ENCODE peak calls at places on chromosomes 12 and 14, in six cellular contexts. O is AG04450, R is astrocyte, F is HFFc6, I is astrocyte of the cerebellum, G is choroid plexus epithelial cell. U is an unnamed sample.

GRCh38 chr12:100199347-100200136 is 1.1 kb upstream of the ACTR6 start:
- DNase-seq in O (no peak), F (peak), R (peak), G (peak), I (no peak), U (peak)

GRCh38 chr12:89351489-89352241 is 636 bp downstream of the DUSP6 start:
- DNase-seq in O (no peak), G (peak), R (peak), I (no peak), F (no peak), U (no peak)

GRCh38 chr12:72031066-72031465 is 92.4 kb downstream of the TPH2 start:
- DNase-seq in O (no peak), F (no peak), G (no peak), R (no peak), I (no peak), U (no peak)

GRCh38 chr14:104126753-104127152 is 11.6 kb upstream of the KIF26A start:
- DNase-seq in R (no peak), O (no peak), G (no peak), F (no peak), I (no peak), U (peak)

GRCh38 chr12:119369907-119370546 is 35.5 kb downstream of the CCDC60 start:
- DNase-seq in G (no peak), F (no peak), O (no peak), I (no peak), R (no peak), U (no peak)

GRCh38 chr14:99273724-99274345 is 1.8 kb upstream of the BCL11B start:
- DNase-seq in F (no peak), I (no peak), R (no peak), O (no peak), G (no peak), U (no peak)

GRCh38 chr12:112022241-112023016 is 9.2 kb downstream of the ERP29 start:
- DNase-seq in G (no peak), O (no peak), R (no peak), F (no peak), I (no peak), U (no peak)

GRCh38 chr12:79687711-79688270 is 3.0 kb downstream of the PAWR start:
- DNase-seq in R (no peak), F (no peak), I (no peak), O (no peak), G (no peak), U (no peak)

GRCh38 chr12:76878899-76879709 is at the start of gene CSRP2:
- DNase-seq in F (peak), G (peak), O (peak), I (peak), R (peak), U (peak)

GRCh38 chr12:57456145-57456700 is 1.1 kb downstream of the INHBE start:
- DNase-seq in F (peak), G (peak), R (no peak), O (no peak), I (no peak), U (no peak)
- TF ChIP-seq CTCF in F (peak), G (peak), R (peak), O (peak), I (peak), U (peak)

DNA sequence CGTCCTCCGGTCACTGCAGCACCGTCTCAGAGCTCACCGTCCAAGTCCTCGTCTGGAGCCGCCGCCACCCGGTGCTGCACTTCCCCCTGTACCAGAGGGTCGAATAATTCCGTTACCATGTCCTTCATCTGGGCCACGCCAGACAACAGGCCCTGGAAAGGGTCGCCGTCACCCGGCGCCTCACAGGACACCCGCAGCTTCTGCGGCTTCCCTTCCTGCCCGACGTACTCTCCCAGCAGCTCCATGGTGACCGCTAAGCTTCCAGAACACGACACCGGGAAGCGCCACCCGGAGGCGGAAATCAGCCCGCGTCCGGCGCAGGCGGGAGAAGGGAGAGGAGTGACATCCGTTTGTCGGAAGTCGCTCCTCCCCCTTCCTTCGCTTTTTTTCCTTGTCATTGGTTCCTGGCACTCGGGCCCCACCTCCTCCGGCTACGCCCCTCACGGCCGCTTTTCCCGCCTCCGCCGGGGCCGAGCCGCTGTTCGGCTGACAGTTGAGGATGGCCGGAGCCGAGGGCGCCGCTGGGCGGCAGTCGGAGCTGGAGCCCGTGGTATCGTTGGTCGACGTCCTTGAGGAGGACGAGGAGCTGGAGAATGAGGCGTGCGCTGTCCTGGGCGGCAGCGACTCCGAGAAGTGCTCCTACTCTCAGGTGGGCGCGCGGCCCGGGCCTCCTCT is at the start of the genes GON7 and UBR7:
- DNase-seq in I (peak), O (peak), F (peak), R (peak), G (peak), U (peak)
- TF ChIP-seq CTCF in I (peak), O (peak), F (peak), R (no peak), G (peak), U (peak)

GRCh38 chr12:68932701-68933563 is at the start of gene CPM:
- DNase-seq in F (no peak), O (no peak), G (peak), I (no peak), R (peak), U (peak)
- TF ChIP-seq CTCF in F (no peak), O (no peak), G (no peak), I (no peak), R (no peak), U (no peak)

GRCh38 chr14:50862171-50862570 is 9.7 kb upstream of the ABHD12B start:
- DNase-seq in F (no peak), G (peak), R (no peak), O (no peak), I (no peak), U (no peak)

GRCh38 chr14:50864237-50864636 is 7.6 kb upstream of the ABHD12B start:
- DNase-seq in F (no peak), O (no peak), R (no peak), I (no peak), G (no peak), U (no peak)

GRCh38 chr14:50859296-50859624 is 12.6 kb upstream of the ABHD12B start:
- DNase-seq in O (no peak), I (no peak), R (no peak), G (no peak), F (no peak), U (no peak)

GRCh38 chr14:50856660-50857059 is 15.2 kb upstream of the ABHD12B start:
- DNase-seq in R (no peak), O (no peak), G (no peak), I (no peak), F (no peak), U (no peak)

DNA sequence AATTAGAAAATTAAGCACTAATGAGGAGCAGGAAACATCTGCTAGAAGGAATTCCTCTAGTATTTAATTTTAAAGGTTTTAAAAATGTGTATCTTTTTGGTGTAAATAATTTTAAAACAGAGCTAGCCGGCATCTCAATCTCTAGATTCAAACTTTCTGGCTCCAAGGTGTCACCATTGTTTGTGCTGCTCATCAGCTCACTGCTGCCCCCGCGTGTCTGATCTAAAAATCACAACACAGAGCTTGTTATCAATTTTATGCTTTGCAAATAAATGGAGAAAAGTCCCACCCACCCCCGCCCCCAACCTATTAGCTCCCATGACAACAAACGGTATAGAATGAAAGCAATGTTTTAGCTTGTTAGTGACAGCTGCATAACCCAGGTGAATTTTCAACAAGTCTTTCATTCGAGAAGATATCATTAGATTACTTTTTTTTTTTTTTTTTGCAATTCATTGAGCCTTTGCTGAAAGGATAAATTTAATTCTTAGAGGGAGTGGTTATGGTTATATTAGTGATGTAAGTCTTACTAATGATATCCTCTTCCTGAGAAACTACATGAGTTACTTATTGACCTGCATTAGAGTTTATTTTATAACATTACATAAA is 11.3 kb upstream of the ABHD12B start:
- DNase-seq in I (peak), F (peak), G (peak), R (peak), O (peak), U (peak)
- TF ChIP-seq CTCF in I (peak), F (peak), G (peak), R (peak), O (peak), U (peak)

GRCh38 chr14:93184391-93185332 is at the start of the genes LYSET and MOAP1:
- DNase-seq in R (peak), I (no peak), O (peak), F (peak), G (peak), U (peak)
- TF ChIP-seq CTCF in R (no peak), I (peak), O (no peak), F (peak), G (no peak), U (no peak)

GRCh38 chr12:27002141-27002540 is 12.0 kb downstream of the TM7SF3 start:
- DNase-seq in G (no peak), R (no peak), O (no peak), F (no peak), I (no peak), U (no peak)
- TF ChIP-seq CTCF in G (no peak), R (no peak), O (no peak), F (no peak), I (no peak), U (no peak)

DNA sequence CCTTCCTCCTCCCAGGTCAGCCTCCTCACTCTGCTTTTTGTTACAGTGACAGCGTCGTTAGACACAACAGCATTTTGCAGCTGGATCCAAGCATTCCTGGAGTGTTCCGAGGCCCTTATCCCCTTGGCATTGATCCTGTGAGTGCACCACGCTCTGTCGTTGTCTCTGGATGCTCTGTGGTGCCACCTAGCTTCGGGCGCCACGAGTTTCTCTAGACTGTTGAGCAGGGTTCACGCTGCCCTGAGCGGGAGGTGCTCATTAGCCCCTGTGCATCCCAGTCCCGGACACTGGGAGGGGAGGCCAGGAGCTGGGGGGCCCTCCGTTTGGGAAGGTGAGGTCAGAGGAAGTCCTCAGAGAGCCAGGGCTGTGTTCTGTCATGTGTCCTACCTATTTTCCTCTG is 17.3 kb upstream of the DNAH10 start:
- DNase-seq in O (no peak), R (no peak), I (no peak), G (no peak), F (no peak), U (no peak)
- TF ChIP-seq CTCF in O (peak), R (no peak), I (no peak), G (peak), F (peak), U (no peak)

DNA sequence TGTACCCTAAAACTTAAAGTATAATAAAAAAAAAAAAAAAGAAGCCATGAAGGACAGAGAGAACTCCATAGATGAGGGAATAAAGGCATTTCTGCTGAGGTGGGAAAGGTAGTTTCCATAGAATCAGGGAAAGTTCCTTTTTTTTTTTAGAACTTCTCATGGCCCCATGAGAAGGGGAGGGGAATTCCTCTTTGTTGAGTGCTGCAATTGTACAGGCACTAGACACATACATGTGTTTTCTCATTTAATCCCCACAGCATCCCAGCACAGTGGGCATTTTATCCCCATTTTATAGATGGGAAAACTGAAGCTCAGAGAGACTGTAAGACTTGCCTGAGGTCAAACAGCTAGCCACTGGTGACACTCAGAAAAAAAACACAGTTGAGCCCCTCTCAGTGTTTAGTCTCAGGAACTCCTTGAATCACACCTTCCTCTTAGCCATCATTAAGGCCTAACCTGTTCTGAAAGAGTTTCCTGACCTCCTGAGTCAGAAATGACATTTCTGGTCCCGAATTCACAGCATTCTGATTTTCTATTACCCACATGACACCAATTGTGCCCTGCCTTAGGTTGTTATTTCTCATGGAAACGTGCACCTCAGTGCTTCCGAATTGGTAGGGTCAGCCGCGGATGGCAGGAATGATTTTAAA is 189.3 kb upstream of the G2E3 start:
- DNase-seq in G (no peak), R (no peak), F (no peak), I (no peak), O (no peak), U (no peak)
- TF ChIP-seq CTCF in G (no peak), R (no peak), F (no peak), I (no peak), O (no peak), U (no peak)

U was measured in mesothelial cell of epicardium.